ENCODE peak calls at places on chromosomes 3 and 15, in four cellular contexts. One of them, this sample, is unnamed.
A peak's percentile ranks its signal among the peaks of the same experiment; 100 is the strongest.

GRCh38 chr3:64988188-64988587 is 300.4 kb upstream of the ADAMTS9 start:
- DNase-seq in GM23338: no peak
- DNase-seq in PC-3: no peak
- DNase-seq in SK-N-SH: no peak
- DNase-seq in this sample: no peak

GRCh38 chr15:47762621-47763020 is 45.3 kb downstream of the SEMA6D start:
- DNase-seq in GM23338: no peak
- DNase-seq in PC-3: no peak
- DNase-seq in SK-N-SH: no peak
- DNase-seq in this sample: no peak

GRCh38 chr15:74735305-74735704 is 10.0 kb upstream of the CYP1A1 start:
- DNase-seq in GM23338: no peak
- DNase-seq in PC-3: no peak
- DNase-seq in SK-N-SH: no peak
- DNase-seq in this sample: no peak

GRCh38 chr3:14725015-14725431 is 50.1 kb downstream of the C3orf20 start:
- DNase-seq in GM23338: no peak
- DNase-seq in PC-3: peak; percentile 69
- DNase-seq in SK-N-SH: no peak
- DNase-seq in this sample: no peak

GRCh38 chr3:164673738-164674137 is 404.6 kb downstream of the SI start:
- DNase-seq in GM23338: peak; percentile 8
- DNase-seq in PC-3: peak; percentile 16
- DNase-seq in SK-N-SH: no peak
- DNase-seq in this sample: no peak

GRCh38 chr3:156604642-156605144 is 49.8 kb upstream of the SSR3 start:
- DNase-seq in GM23338: no peak
- DNase-seq in PC-3: no peak
- DNase-seq in SK-N-SH: no peak
- DNase-seq in this sample: no peak

GRCh38 chr3:170869645-170870593 is at the start of gene RPL22L1:
- DNase-seq in GM23338: peak; percentile 98
- DNase-seq in PC-3: peak; percentile 98
- DNase-seq in SK-N-SH: peak; percentile 87
- DNase-seq in this sample: peak; percentile 100

GRCh38 chr3:105448338-105448982 is 81.8 kb downstream of the ALCAM start:
- DNase-seq in GM23338: peak; percentile 28
- DNase-seq in PC-3: no peak
- DNase-seq in SK-N-SH: peak; percentile 51
- DNase-seq in this sample: no peak

GRCh38 chr3:43910750-43911149 is 220.0 kb downstream of the ABHD5 start:
- DNase-seq in GM23338: no peak
- DNase-seq in PC-3: no peak
- DNase-seq in SK-N-SH: no peak
- DNase-seq in this sample: no peak

GRCh38 chr3:45125550-45126026 is 20.6 kb downstream of the CDCP1 start:
- DNase-seq in GM23338: no peak
- DNase-seq in PC-3: peak; percentile 48
- DNase-seq in SK-N-SH: no peak
- DNase-seq in this sample: peak; percentile 44

GRCh38 chr15:47486051-47486450 is 231.3 kb upstream of the SEMA6D start:
- DNase-seq in GM23338: no peak
- DNase-seq in PC-3: no peak
- DNase-seq in SK-N-SH: no peak
- DNase-seq in this sample: no peak

GRCh38 chr3:148815316-148815715 is 12.3 kb upstream of the CPB1 start:
- DNase-seq in GM23338: no peak
- DNase-seq in PC-3: no peak
- DNase-seq in SK-N-SH: peak; percentile 65
- DNase-seq in this sample: no peak

GRCh38 chr3:104909721-104910120 is 457.0 kb upstream of the ALCAM start:
- DNase-seq in GM23338: no peak
- DNase-seq in PC-3: peak; percentile 68
- DNase-seq in SK-N-SH: no peak
- DNase-seq in this sample: no peak

GRCh38 chr15:31848621-31849020 is 181.7 kb upstream of the CHRNA7 start:
- DNase-seq in GM23338: no peak
- DNase-seq in PC-3: no peak
- DNase-seq in SK-N-SH: no peak
- DNase-seq in this sample: no peak

GRCh38 chr15:41536866-41537265 is 7.2 kb downstream of the RPAP1 start:
- DNase-seq in GM23338: no peak
- DNase-seq in PC-3: no peak
- DNase-seq in SK-N-SH: no peak
- DNase-seq in this sample: no peak

GRCh38 chr3:45639044-45639392 is 44.5 kb downstream of the LIMD1 start:
- DNase-seq in GM23338: no peak
- DNase-seq in PC-3: no peak
- DNase-seq in SK-N-SH: no peak
- DNase-seq in this sample: no peak

GRCh38 chr3:177538064-177538742 is 340.9 kb upstream of the TBL1XR1 start:
- DNase-seq in GM23338: peak; percentile 12
- DNase-seq in PC-3: no peak
- DNase-seq in SK-N-SH: peak; percentile 22
- DNase-seq in this sample: no peak

GRCh38 chr3:182464513-182465145 is 328.7 kb upstream of the ATP11B start:
- DNase-seq in GM23338: no peak
- DNase-seq in PC-3: no peak
- DNase-seq in SK-N-SH: no peak
- DNase-seq in this sample: no peak

GRCh38 chr3:153026026-153026425 is 136.0 kb upstream of the RAP2B start:
- DNase-seq in GM23338: peak; percentile 71
- DNase-seq in PC-3: peak; percentile 67
- DNase-seq in SK-N-SH: peak; percentile 9
- DNase-seq in this sample: peak; percentile 55

GRCh38 chr3:144556392-144556791 is 584.8 kb downstream of the DIPK2A start:
- DNase-seq in GM23338: no peak
- DNase-seq in PC-3: peak; percentile 3
- DNase-seq in SK-N-SH: no peak
- DNase-seq in this sample: no peak

GRCh38 chr15:50905055-50905454 is 3.4 kb upstream of the AP4E1 start:
- DNase-seq in GM23338: peak; percentile 29
- DNase-seq in PC-3: no peak
- DNase-seq in SK-N-SH: no peak
- DNase-seq in this sample: no peak

GRCh38 chr3:156620901-156621300 is 53.5 kb upstream of the TIPARP start:
- DNase-seq in GM23338: no peak
- DNase-seq in PC-3: no peak
- DNase-seq in SK-N-SH: no peak
- DNase-seq in this sample: no peak

GRCh38 chr3:178308696-178309278 is 227.4 kb upstream of the KCNMB2 start:
- DNase-seq in GM23338: no peak
- DNase-seq in PC-3: no peak
- DNase-seq in SK-N-SH: no peak
- DNase-seq in this sample: no peak

GRCh38 chr3:189981668-189982067 is 139.0 kb downstream of the P3H2 start:
- DNase-seq in GM23338: no peak
- DNase-seq in PC-3: peak; percentile 90
- DNase-seq in SK-N-SH: no peak
- DNase-seq in this sample: no peak

GRCh38 chr15:33234019-33234418 is 39.5 kb upstream of the FMN1 start:
- DNase-seq in GM23338: peak; percentile 72
- DNase-seq in PC-3: peak; percentile 80
- DNase-seq in SK-N-SH: peak; percentile 43
- DNase-seq in this sample: peak; percentile 53

GRCh38 chr3:34421762-34422161 is 623.3 kb downstream of the PDCD6IP start:
- DNase-seq in GM23338: no peak
- DNase-seq in PC-3: no peak
- DNase-seq in SK-N-SH: no peak
- DNase-seq in this sample: no peak

GRCh38 chr3:169623971-169624370 is 39.5 kb downstream of the MECOM start:
- DNase-seq in GM23338: no peak
- DNase-seq in PC-3: no peak
- DNase-seq in SK-N-SH: no peak
- DNase-seq in this sample: no peak

GRCh38 chr15:37885651-37886050 is 48.8 kb upstream of the TMCO5A start:
- DNase-seq in GM23338: no peak
- DNase-seq in PC-3: peak; percentile 45
- DNase-seq in SK-N-SH: no peak
- DNase-seq in this sample: no peak

GRCh38 chr3:42190701-42191442 is 75.1 kb downstream of the CCK start:
- DNase-seq in GM23338: peak; percentile 89
- DNase-seq in PC-3: peak; percentile 90
- DNase-seq in SK-N-SH: peak; percentile 67
- DNase-seq in this sample: peak; percentile 70

GRCh38 chr15:100928632-100929280 is 9.6 kb downstream of the LRRK1 start:
- DNase-seq in GM23338: no peak
- DNase-seq in PC-3: peak; percentile 77
- DNase-seq in SK-N-SH: no peak
- DNase-seq in this sample: no peak

GRCh38 chr3:79467721-79468120 is 300.1 kb downstream of the ROBO1 start:
- DNase-seq in GM23338: peak; percentile 18
- DNase-seq in PC-3: peak; percentile 71
- DNase-seq in SK-N-SH: no peak
- DNase-seq in this sample: no peak

GRCh38 chr15:47484119-47484518 is 233.2 kb upstream of the SEMA6D start:
- DNase-seq in GM23338: peak; percentile 32
- DNase-seq in PC-3: no peak
- DNase-seq in SK-N-SH: no peak
- DNase-seq in this sample: no peak

GRCh38 chr3:127524300-127524896 is 66.1 kb downstream of the TPRA1 start:
- DNase-seq in GM23338: peak; percentile 54
- DNase-seq in PC-3: no peak
- DNase-seq in SK-N-SH: peak; percentile 88
- DNase-seq in this sample: no peak

GRCh38 chr3:49563040-49563578 is 8.8 kb downstream of the BSN start:
- DNase-seq in GM23338: peak; percentile 74
- DNase-seq in PC-3: no peak
- DNase-seq in SK-N-SH: no peak
- DNase-seq in this sample: no peak

GRCh38 chr15:85024509-85025336 is 43.1 kb downstream of the PDE8A start:
- DNase-seq in GM23338: no peak
- DNase-seq in PC-3: peak; percentile 77
- DNase-seq in SK-N-SH: no peak
- DNase-seq in this sample: no peak

GRCh38 chr15:72722071-72722696 is 36.2 kb downstream of the BBS4 start:
- DNase-seq in GM23338: peak; percentile 94
- DNase-seq in PC-3: peak; percentile 72
- DNase-seq in SK-N-SH: peak; percentile 54
- DNase-seq in this sample: peak; percentile 76

GRCh38 chr3:40805456-40805855 is 280.7 kb downstream of the ZNF621 start:
- DNase-seq in GM23338: no peak
- DNase-seq in PC-3: no peak
- DNase-seq in SK-N-SH: no peak
- DNase-seq in this sample: no peak

GRCh38 chr15:43903864-43904290 is 77.1 kb downstream of the WDR76 start:
- DNase-seq in GM23338: peak; percentile 95
- DNase-seq in PC-3: peak; percentile 90
- DNase-seq in SK-N-SH: peak; percentile 81
- DNase-seq in this sample: peak; percentile 63

GRCh38 chr3:66115858-66116654 is 77.3 kb upstream of the MAGI1 start:
- DNase-seq in GM23338: peak; percentile 83
- DNase-seq in PC-3: peak; percentile 83
- DNase-seq in SK-N-SH: peak; percentile 19
- DNase-seq in this sample: no peak

GRCh38 chr3:124444075-124444474 is 286.2 kb upstream of the UMPS start:
- DNase-seq in GM23338: no peak
- DNase-seq in PC-3: no peak
- DNase-seq in SK-N-SH: no peak
- DNase-seq in this sample: no peak

GRCh38 chr3:184262927-184263179 is 1.5 kb upstream of the CAMK2N2 start:
- DNase-seq in GM23338: no peak
- DNase-seq in PC-3: no peak
- DNase-seq in SK-N-SH: no peak
- DNase-seq in this sample: no peak

GRCh38 chr3:184259878-184260570 is 1.3 kb downstream of the CAMK2N2 start:
- DNase-seq in GM23338: peak; percentile 69
- DNase-seq in PC-3: peak; percentile 34
- DNase-seq in SK-N-SH: peak; percentile 78
- DNase-seq in this sample: peak; percentile 49

GRCh38 chr3:184260571-184261269 is 633 bp downstream of the CAMK2N2 start:
- DNase-seq in GM23338: peak; percentile 51
- DNase-seq in PC-3: no peak
- DNase-seq in SK-N-SH: peak; percentile 76
- DNase-seq in this sample: no peak

GRCh38 chr3:184261270-184262165 is at the start of gene CAMK2N2:
- DNase-seq in GM23338: peak; percentile 83
- DNase-seq in PC-3: peak; percentile 80
- DNase-seq in SK-N-SH: peak; percentile 98
- DNase-seq in this sample: peak; percentile 68

GRCh38 chr3:184262166-184262926 is 993 bp upstream of the CAMK2N2 start:
- DNase-seq in GM23338: peak; percentile 47
- DNase-seq in PC-3: no peak
- DNase-seq in SK-N-SH: peak; percentile 72
- DNase-seq in this sample: no peak
- H2AFZ ChIP-seq in GM23338: peak overlapping the region; percentile 99
- H2AFZ ChIP-seq in PC-3: peak overlapping the region; percentile 93
- H2AFZ ChIP-seq in SK-N-SH: peak overlapping the region; percentile 72
- H2AFZ ChIP-seq in this sample: peak overlapping the region; percentile 62

GRCh38 chr15:90914240-90915080 is 11.4 kb downstream of the MAN2A2 start:
- DNase-seq in GM23338: no peak
- DNase-seq in PC-3: no peak
- DNase-seq in SK-N-SH: no peak
- DNase-seq in this sample: no peak
- H3K27ac ChIP-seq in GM23338: no peak overlapping the region
- H3K27ac ChIP-seq in PC-3: no peak overlapping the region
- H3K27ac ChIP-seq in SK-N-SH: no peak overlapping the region
- H3K27ac ChIP-seq in this sample: no peak overlapping the region

DNA sequence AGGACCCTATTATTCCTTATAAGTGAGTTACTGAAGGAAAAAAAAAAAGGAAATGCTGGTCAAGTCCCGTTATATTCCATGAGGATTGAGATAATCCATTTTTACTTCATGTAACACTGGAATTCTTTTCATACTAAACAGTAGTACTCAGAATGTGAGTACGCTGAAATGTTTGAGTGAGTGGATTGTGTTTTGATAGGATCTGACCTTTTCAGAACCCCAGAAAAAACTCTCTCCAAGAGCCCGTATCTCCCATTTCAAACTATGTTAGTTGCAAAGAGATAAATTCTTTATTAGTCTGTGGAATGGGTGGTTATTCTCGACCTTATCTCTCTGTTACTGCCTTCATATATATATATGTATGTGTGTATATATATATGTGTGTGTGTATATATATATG is 2.5 kb upstream of the LPP start:
- DNase-seq in GM23338: no peak
- DNase-seq in PC-3: no peak
- DNase-seq in SK-N-SH: no peak
- DNase-seq in this sample: no peak
- TF ChIP-seq EZH2phosphoT487 in GM23338: no peak
- TF ChIP-seq EZH2phosphoT487 in PC-3: no peak
- TF ChIP-seq EZH2phosphoT487 in SK-N-SH: no peak
- TF ChIP-seq EZH2phosphoT487 in this sample: no peak

GRCh38 chr3:161083131-161083530 is 22.0 kb downstream of the B3GALNT1 start:
- DNase-seq in GM23338: no peak
- DNase-seq in PC-3: no peak
- DNase-seq in SK-N-SH: no peak
- DNase-seq in this sample: no peak
- H2AFZ ChIP-seq in GM23338: no peak overlapping the region
- H2AFZ ChIP-seq in PC-3: no peak overlapping the region
- H2AFZ ChIP-seq in SK-N-SH: no peak overlapping the region
- H2AFZ ChIP-seq in this sample: no peak overlapping the region